ENCODE peak calls at places on chromosomes 4 and X, in seven cellular contexts. One of them, this sample, is unnamed.

GRCh38 chr4:7890635-7891393 is 48.8 kb downstream of the AFAP1 start:
- DNase-seq in transverse colon: no peak
- DNase-seq in MM.1S: no peak
- DNase-seq in fibroblast of the aortic adventitia: peak; percentile 71
- DNase-seq in lower lobe of right lung: no peak
- DNase-seq in ovary: no peak
- DNase-seq in OCI-LY7: no peak
- DNase-seq in this sample: no peak

GRCh38 chrX:150269613-150270254 is 93.4 kb upstream of the MAMLD1 start:
- DNase-seq in lower lobe of right lung: no peak
- DNase-seq in fibroblast of the aortic adventitia: peak; percentile 7
- DNase-seq in MM.1S: no peak
- DNase-seq in transverse colon: no peak
- DNase-seq in ovary: no peak
- DNase-seq in OCI-LY7: no peak
- DNase-seq in this sample: no peak

GRCh38 chr4:20347526-20347925 is 95.8 kb downstream of the SLIT2 start:
- DNase-seq in ovary: no peak
- DNase-seq in transverse colon: no peak
- DNase-seq in lower lobe of right lung: no peak
- DNase-seq in fibroblast of the aortic adventitia: peak; percentile 22
- DNase-seq in OCI-LY7: no peak
- DNase-seq in MM.1S: no peak
- DNase-seq in this sample: no peak

GRCh38 chr4:179447308-179447707 is 2005.1 kb upstream of the AGA start:
- DNase-seq in MM.1S: no peak
- DNase-seq in fibroblast of the aortic adventitia: no peak
- DNase-seq in OCI-LY7: no peak
- DNase-seq in ovary: no peak
- DNase-seq in transverse colon: no peak
- DNase-seq in lower lobe of right lung: no peak
- DNase-seq in this sample: no peak

GRCh38 chr4:86359944-86360478 is at the start of gene MAPK10:
- DNase-seq in OCI-LY7: peak; percentile 87
- DNase-seq in fibroblast of the aortic adventitia: peak; percentile 28
- DNase-seq in ovary: peak; percentile 60
- DNase-seq in transverse colon: peak; percentile 57
- DNase-seq in MM.1S: peak; percentile 97
- DNase-seq in lower lobe of right lung: peak; percentile 69
- DNase-seq in this sample: peak; percentile 96

GRCh38 chr4:60847614-60848013 is 352.5 kb upstream of the ADGRL3 start:
- DNase-seq in OCI-LY7: no peak
- DNase-seq in lower lobe of right lung: no peak
- DNase-seq in transverse colon: no peak
- DNase-seq in MM.1S: no peak
- DNase-seq in ovary: no peak
- DNase-seq in fibroblast of the aortic adventitia: no peak
- DNase-seq in this sample: no peak

GRCh38 chr4:72971572-72971971 is 97.9 kb downstream of the COX18 start:
- DNase-seq in MM.1S: no peak
- DNase-seq in transverse colon: no peak
- DNase-seq in ovary: no peak
- DNase-seq in lower lobe of right lung: no peak
- DNase-seq in fibroblast of the aortic adventitia: peak; percentile 88
- DNase-seq in OCI-LY7: no peak
- DNase-seq in this sample: no peak

GRCh38 chr4:134326866-134327265 is 125.3 kb upstream of the PABPC4L start:
- DNase-seq in transverse colon: no peak
- DNase-seq in MM.1S: no peak
- DNase-seq in lower lobe of right lung: no peak
- DNase-seq in OCI-LY7: no peak
- DNase-seq in ovary: no peak
- DNase-seq in fibroblast of the aortic adventitia: no peak
- DNase-seq in this sample: no peak

GRCh38 chrX:74535633-74536141 is 78.7 kb downstream of the RLIM start:
- DNase-seq in OCI-LY7: no peak
- DNase-seq in fibroblast of the aortic adventitia: peak; percentile 67
- DNase-seq in ovary: peak; percentile 83
- DNase-seq in transverse colon: peak; percentile 81
- DNase-seq in lower lobe of right lung: peak; percentile 61
- DNase-seq in MM.1S: peak; percentile 23
- DNase-seq in this sample: peak; percentile 30

GRCh38 chrX:119605398-119605738 is 856 bp downstream of the NKRF start:
- DNase-seq in fibroblast of the aortic adventitia: no peak
- DNase-seq in lower lobe of right lung: no peak
- DNase-seq in ovary: no peak
- DNase-seq in transverse colon: no peak
- DNase-seq in OCI-LY7: no peak
- DNase-seq in MM.1S: no peak
- DNase-seq in this sample: no peak

GRCh38 chrX:44071847-44072545 is 98.8 kb upstream of the NDP start:
- DNase-seq in MM.1S: no peak
- DNase-seq in ovary: no peak
- DNase-seq in lower lobe of right lung: no peak
- DNase-seq in OCI-LY7: no peak
- DNase-seq in fibroblast of the aortic adventitia: peak; percentile 30
- DNase-seq in transverse colon: no peak
- DNase-seq in this sample: no peak

GRCh38 chrX:132732236-132732635 is 226.2 kb downstream of the HS6ST2 start:
- DNase-seq in transverse colon: no peak
- DNase-seq in fibroblast of the aortic adventitia: no peak
- DNase-seq in MM.1S: no peak
- DNase-seq in ovary: no peak
- DNase-seq in lower lobe of right lung: no peak
- DNase-seq in OCI-LY7: no peak
- DNase-seq in this sample: no peak

GRCh38 chr4:144967161-144967560 is 130.8 kb downstream of the ANAPC10 start:
- DNase-seq in lower lobe of right lung: no peak
- DNase-seq in OCI-LY7: no peak
- DNase-seq in ovary: no peak
- DNase-seq in transverse colon: no peak
- DNase-seq in fibroblast of the aortic adventitia: no peak
- DNase-seq in MM.1S: peak; percentile 91
- DNase-seq in this sample: peak; percentile 60

GRCh38 chr4:137700072-137700471 is 167.8 kb upstream of the PCDH18 start:
- DNase-seq in fibroblast of the aortic adventitia: peak; percentile 85
- DNase-seq in OCI-LY7: no peak
- DNase-seq in MM.1S: no peak
- DNase-seq in ovary: no peak
- DNase-seq in transverse colon: no peak
- DNase-seq in lower lobe of right lung: no peak
- DNase-seq in this sample: no peak

GRCh38 chr4:56463711-56464110 is 3.7 kb upstream of the SRP72 start:
- DNase-seq in lower lobe of right lung: no peak
- DNase-seq in OCI-LY7: no peak
- DNase-seq in MM.1S: no peak
- DNase-seq in ovary: no peak
- DNase-seq in fibroblast of the aortic adventitia: no peak
- DNase-seq in transverse colon: no peak
- DNase-seq in this sample: no peak

GRCh38 chr4:186939766-186940165 is 216.1 kb upstream of the FAT1 start:
- DNase-seq in lower lobe of right lung: no peak
- DNase-seq in MM.1S: no peak
- DNase-seq in transverse colon: no peak
- DNase-seq in ovary: no peak
- DNase-seq in OCI-LY7: peak; percentile 62
- DNase-seq in fibroblast of the aortic adventitia: no peak
- DNase-seq in this sample: no peak

GRCh38 chr4:163525982-163526381 is 31.5 kb downstream of the TMA16 start:
- DNase-seq in OCI-LY7: no peak
- DNase-seq in ovary: no peak
- DNase-seq in transverse colon: no peak
- DNase-seq in lower lobe of right lung: no peak
- DNase-seq in MM.1S: no peak
- DNase-seq in fibroblast of the aortic adventitia: no peak
- DNase-seq in this sample: no peak

GRCh38 chr4:18566970-18567799 is 545.6 kb upstream of the LCORL start:
- DNase-seq in MM.1S: no peak
- DNase-seq in transverse colon: no peak
- DNase-seq in lower lobe of right lung: no peak
- DNase-seq in ovary: no peak
- DNase-seq in OCI-LY7: no peak
- DNase-seq in fibroblast of the aortic adventitia: no peak
- DNase-seq in this sample: no peak

GRCh38 chr4:22019676-22020075 is 71.1 kb upstream of the KCNIP4 start:
- DNase-seq in transverse colon: no peak
- DNase-seq in fibroblast of the aortic adventitia: peak; percentile 74
- DNase-seq in ovary: no peak
- DNase-seq in OCI-LY7: no peak
- DNase-seq in lower lobe of right lung: no peak
- DNase-seq in MM.1S: no peak
- DNase-seq in this sample: no peak

GRCh38 chrX:130055103-130055502 is 55.2 kb downstream of the ELF4 start:
- DNase-seq in ovary: no peak
- DNase-seq in fibroblast of the aortic adventitia: peak; percentile 73
- DNase-seq in lower lobe of right lung: no peak
- DNase-seq in OCI-LY7: no peak
- DNase-seq in transverse colon: no peak
- DNase-seq in MM.1S: no peak
- DNase-seq in this sample: no peak

GRCh38 chr4:24519649-24520048 is 64.7 kb downstream of the DHX15 start:
- DNase-seq in fibroblast of the aortic adventitia: peak; percentile 63
- DNase-seq in OCI-LY7: no peak
- DNase-seq in MM.1S: no peak
- DNase-seq in ovary: no peak
- DNase-seq in lower lobe of right lung: no peak
- DNase-seq in transverse colon: no peak
- DNase-seq in this sample: no peak

DNA sequence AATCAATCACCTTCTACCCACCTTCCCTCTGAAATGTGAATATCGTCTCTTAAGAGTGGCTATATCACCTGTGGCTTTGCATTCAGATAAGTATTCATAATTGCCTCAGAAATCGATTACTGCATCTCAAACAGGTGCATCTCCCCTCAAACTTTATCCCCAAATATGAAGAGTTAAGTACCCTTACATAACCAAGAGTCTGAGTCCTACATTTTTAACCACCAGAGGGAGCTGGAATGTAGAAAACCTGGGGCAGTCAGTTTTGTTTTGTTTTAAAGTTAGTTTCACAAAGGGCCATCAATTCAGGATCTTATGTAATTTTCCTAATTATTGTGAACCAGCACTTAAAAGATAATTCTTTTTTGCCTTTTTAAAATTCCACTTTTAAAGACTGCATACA is 5.7 kb downstream of the TCEANC start:
- DNase-seq in fibroblast of the aortic adventitia: peak; percentile 84
- DNase-seq in lower lobe of right lung: no peak
- DNase-seq in MM.1S: peak; percentile 49
- DNase-seq in OCI-LY7: peak; percentile 65
- DNase-seq in ovary: no peak
- DNase-seq in transverse colon: no peak
- DNase-seq in this sample: peak; percentile 59
- H3K4me3 ChIP-seq in fibroblast of the aortic adventitia: no peak overlapping the region
- H3K4me3 ChIP-seq in lower lobe of right lung: no peak overlapping the region
- H3K4me3 ChIP-seq in MM.1S: no peak overlapping the region
- H3K4me3 ChIP-seq in OCI-LY7: peak overlapping the region; percentile 44
- H3K4me3 ChIP-seq in ovary: no peak overlapping the region
- H3K4me3 ChIP-seq in transverse colon: no peak overlapping the region
- H3K4me3 ChIP-seq in this sample: no peak overlapping the region

GRCh38 chr4:13599159-13599558 is 28.4 kb downstream of the BOD1L1 start:
- DNase-seq in lower lobe of right lung: no peak
- DNase-seq in MM.1S: no peak
- DNase-seq in fibroblast of the aortic adventitia: no peak
- DNase-seq in ovary: no peak
- DNase-seq in transverse colon: no peak
- DNase-seq in OCI-LY7: peak; percentile 8
- DNase-seq in this sample: no peak
- TF ChIP-seq CTCF in lower lobe of right lung: no peak
- TF ChIP-seq CTCF in MM.1S: peak; percentile 24
- TF ChIP-seq CTCF in fibroblast of the aortic adventitia: peak; percentile 28
- TF ChIP-seq CTCF in ovary: no peak
- TF ChIP-seq CTCF in transverse colon: no peak
- TF ChIP-seq CTCF in OCI-LY7: peak; percentile 60
- TF ChIP-seq CTCF in this sample: peak; percentile 7

DNA sequence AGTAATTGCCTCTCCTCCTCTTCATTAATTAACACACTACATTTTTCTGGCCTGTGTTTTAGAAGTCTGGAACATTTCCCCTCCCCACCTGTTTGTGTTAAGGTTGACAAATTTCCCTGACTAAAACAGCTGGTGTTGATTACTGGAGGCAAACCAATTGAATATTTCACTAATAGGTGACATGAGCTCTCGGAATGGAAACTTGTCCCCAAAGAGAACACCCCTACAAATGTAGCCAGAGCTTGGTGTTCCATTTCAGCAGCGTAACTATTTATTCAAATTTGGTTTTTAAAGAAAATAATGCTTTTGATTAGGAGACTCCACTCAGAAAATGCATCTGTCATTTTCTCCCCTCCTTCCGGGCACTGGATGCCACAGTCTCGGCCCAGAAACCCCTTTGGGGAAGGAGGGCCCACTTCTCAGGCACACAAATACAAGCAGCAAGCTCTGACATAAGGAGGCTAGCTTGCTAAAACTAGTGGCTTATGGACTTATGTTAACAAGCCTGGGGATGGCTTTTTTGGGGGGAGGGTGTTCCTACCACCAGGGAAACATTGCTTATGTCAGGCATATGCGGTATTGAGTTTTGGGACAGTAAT is 2.2 kb downstream of the RNF150 start:
- DNase-seq in ovary: no peak
- DNase-seq in OCI-LY7: no peak
- DNase-seq in lower lobe of right lung: no peak
- DNase-seq in transverse colon: no peak
- DNase-seq in fibroblast of the aortic adventitia: no peak
- DNase-seq in MM.1S: no peak
- DNase-seq in this sample: no peak
- H3K4me3 ChIP-seq in ovary: peak overlapping the region; percentile 95
- H3K4me3 ChIP-seq in OCI-LY7: no peak overlapping the region
- H3K4me3 ChIP-seq in lower lobe of right lung: peak overlapping the region; percentile 77
- H3K4me3 ChIP-seq in transverse colon: peak overlapping the region; percentile 89
- H3K4me3 ChIP-seq in fibroblast of the aortic adventitia: no peak overlapping the region
- H3K4me3 ChIP-seq in MM.1S: no peak overlapping the region
- H3K4me3 ChIP-seq in this sample: no peak overlapping the region

DNA sequence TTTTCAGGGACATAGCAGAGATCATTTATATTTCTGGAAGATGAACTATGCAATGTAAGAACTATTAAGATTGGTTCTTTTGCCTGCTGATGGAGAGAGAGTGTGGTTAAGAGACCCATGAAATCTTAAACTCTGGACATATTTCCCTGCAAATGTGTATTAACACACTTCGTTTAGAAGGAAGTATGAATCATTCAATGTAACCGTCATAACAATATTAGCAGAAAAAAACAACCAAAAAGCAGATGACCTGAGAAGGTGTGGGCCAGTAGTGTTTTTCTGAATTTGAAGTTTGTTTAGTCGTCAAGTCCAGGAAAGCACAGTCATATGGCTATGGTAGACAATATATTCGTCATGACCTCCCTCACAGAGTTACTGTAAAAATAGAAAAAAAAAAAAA is 2.5 kb upstream of the TMPRSS11D start:
- DNase-seq in transverse colon: no peak
- DNase-seq in OCI-LY7: no peak
- DNase-seq in lower lobe of right lung: no peak
- DNase-seq in ovary: no peak
- DNase-seq in fibroblast of the aortic adventitia: peak; percentile 17
- DNase-seq in MM.1S: no peak
- DNase-seq in this sample: no peak
- TF ChIP-seq CTCF in transverse colon: no peak
- TF ChIP-seq CTCF in OCI-LY7: no peak
- TF ChIP-seq CTCF in lower lobe of right lung: no peak
- TF ChIP-seq CTCF in ovary: no peak
- TF ChIP-seq CTCF in fibroblast of the aortic adventitia: no peak
- TF ChIP-seq CTCF in MM.1S: no peak
- TF ChIP-seq CTCF in this sample: no peak